ENCODE peak calls at places on chromosomes 12 and 14, in five cellular contexts. T is germinal center; F is activated effector memory CD4-positive, alpha-beta T cell treated with anti-CD3 and anti-CD28 coated beads, Interleukin-2, amount 50 U/mL, for 16 hours; D is COR-L47; X is NCI-H1417. L is an unnamed sample.

GRCh38 chr14:99268776-99269510 is 3.1 kb downstream of the BCL11B start:
- DNase-seq in T (no peak), F (peak; percentile 69), D (no peak), X (peak; percentile 50), L (no peak)

GRCh38 chr14:74905595-74906142 is 17.4 kb downstream of the RPS6KL1 start:
- DNase-seq in T (peak; percentile 83), F (peak; percentile 93), D (peak; percentile 34), X (peak; percentile 42), L (no peak)

GRCh38 chr12:57781241-57781640 is 1.3 kb upstream of the TSFM start:
- DNase-seq in T (no peak), F (no peak), D (no peak), X (no peak), L (no peak)

GRCh38 chr14:54253195-54253947 is 143.4 kb upstream of the CDKN3 start:
- DNase-seq in T (no peak), F (no peak), D (no peak), X (no peak), L (no peak)

GRCh38 chr14:76877871-76878270 is 51.7 kb downstream of the LRRC74A start:
- DNase-seq in T (no peak), F (no peak), D (no peak), X (no peak), L (no peak)

GRCh38 chr12:119780786-119781434 is 96.2 kb downstream of the CIT start:
- DNase-seq in T (no peak), F (no peak), D (peak; percentile 5), X (no peak), L (no peak)

GRCh38 chr12:12070674-12071661 is at the start of gene BCL2L14:
- DNase-seq in T (no peak), F (peak; percentile 70), D (no peak), X (no peak), L (no peak)

GRCh38 chr12:121144416-121144914 is 11.8 kb downstream of the P2RX7 start:
- DNase-seq in T (no peak), F (no peak), D (no peak), X (no peak), L (no peak)

GRCh38 chr14:20583908-20584307 is 3.9 kb downstream of the RNASE11 start:
- DNase-seq in T (no peak), F (no peak), D (no peak), X (no peak), L (no peak)

GRCh38 chr12:74418573-74418972 is 119.1 kb upstream of the ATXN7L3B start:
- DNase-seq in T (no peak), F (no peak), D (no peak), X (no peak), L (no peak)

GRCh38 chr14:30223385-30223785 is 295.7 kb upstream of the PRKD1 start:
- DNase-seq in T (no peak), F (no peak), D (peak; percentile 63), X (peak; percentile 32), L (no peak)

GRCh38 chr12:131425468-131425867 is 285.4 kb upstream of the SFSWAP start:
- DNase-seq in T (no peak), F (peak; percentile 12), D (no peak), X (no peak), L (no peak)

GRCh38 chr12:16880864-16881285 is 274.9 kb upstream of the LMO3 start:
- DNase-seq in T (no peak), F (no peak), D (peak; percentile 75), X (peak; percentile 91), L (no peak)

GRCh38 chr14:93263416-93263815 is 56.4 kb downstream of the UBR7 start:
- DNase-seq in T (no peak), F (no peak), D (no peak), X (no peak), L (no peak)

GRCh38 chr12:46370380-46370734 is 2.2 kb downstream of the SLC38A2 start:
- DNase-seq in T (no peak), F (no peak), D (no peak), X (no peak), L (no peak)

GRCh38 chr12:65534105-65534841 is 255.8 kb downstream of the MSRB3 start:
- DNase-seq in T (no peak), F (no peak), D (no peak), X (no peak), L (no peak)

GRCh38 chr14:100083706-100084105 is 18.5 kb downstream of the EVL start:
- DNase-seq in T (no peak), F (no peak), D (no peak), X (no peak), L (no peak)

GRCh38 chr14:92040431-92041040 is 677 bp upstream of the TRIP11 start:
- DNase-seq in T (peak; percentile 31), F (no peak), D (peak; percentile 38), X (peak; percentile 58), L (no peak)

GRCh38 chr12:125583071-125583470 is 517.8 kb downstream of the AACS start:
- DNase-seq in T (no peak), F (no peak), D (no peak), X (no peak), L (no peak)

GRCh38 chr12:95004610-95005009 is 1.1 kb upstream of the NDUFA12 start:
- DNase-seq in T (no peak), F (no peak), D (no peak), X (no peak), L (no peak)

GRCh38 chr12:110780448-110780847 is 37.8 kb upstream of the PPP1CC start:
- DNase-seq in T (no peak), F (peak; percentile 81), D (no peak), X (no peak), L (no peak)

GRCh38 chr12:93126069-93126474 is 197.0 kb upstream of the EEA1 start:
- DNase-seq in T (no peak), F (no peak), D (no peak), X (no peak), L (no peak)

GRCh38 chr14:63890553-63890952 is 37.7 kb downstream of the SYNE2 start:
- DNase-seq in T (no peak), F (no peak), D (no peak), X (no peak), L (no peak)

GRCh38 chr12:125140918-125141573 is 75.8 kb downstream of the AACS start:
- DNase-seq in T (no peak), F (no peak), D (no peak), X (no peak), L (no peak)

GRCh38 chr12:126891789-126892188 is 1375.2 kb upstream of the TMEM132C start:
- DNase-seq in T (no peak), F (no peak), D (no peak), X (no peak), L (no peak)

GRCh38 chr12:115619889-115620288 is 657.6 kb downstream of the MED13L start:
- DNase-seq in T (no peak), F (no peak), D (no peak), X (no peak), L (no peak)

GRCh38 chr14:95418858-95419257 is 97.6 kb downstream of the SYNE3 start:
- DNase-seq in T (no peak), F (no peak), D (no peak), X (no peak), L (no peak)

GRCh38 chr12:125861299-125862281 is 796.4 kb downstream of the AACS start:
- DNase-seq in T (no peak), F (no peak), D (no peak), X (no peak), L (no peak)

GRCh38 chr12:78088391-78088832 is 257.7 kb downstream of the NAV3 start:
- DNase-seq in T (no peak), F (no peak), D (no peak), X (no peak), L (no peak)

GRCh38 chr12:24562761-24563392 is 386.0 kb downstream of the BCAT1 start:
- DNase-seq in T (peak; percentile 50), F (no peak), D (no peak), X (peak; percentile 68), L (no peak)

GRCh38 chr14:102885686-102886447 is 36.6 kb upstream of the AMN start:
- DNase-seq in T (no peak), F (no peak), D (no peak), X (no peak), L (no peak)

GRCh38 chr14:26448181-26448855 is 149.5 kb downstream of the NOVA1 start:
- DNase-seq in T (no peak), F (no peak), D (no peak), X (peak; percentile 51), L (no peak)

GRCh38 chr12:53499261-53500118 is at the start of gene MAP3K12:
- DNase-seq in T (peak; percentile 48), F (peak; percentile 88), D (peak; percentile 43), X (peak; percentile 76), L (no peak)

GRCh38 chr12:123916729-123917128 is 55.9 kb downstream of the CCDC92 start:
- DNase-seq in T (no peak), F (peak; percentile 84), D (no peak), X (no peak), L (no peak)

GRCh38 chr14:75428230-75429104 is 645 bp downstream of the JDP2 start:
- DNase-seq in T (peak; percentile 34), F (no peak), D (no peak), X (peak; percentile 57), L (peak; percentile 26)

GRCh38 chr12:123519151-123520001 is 14.1 kb downstream of the RILPL1 start:
- DNase-seq in T (no peak), F (no peak), D (no peak), X (no peak), L (no peak)

L was measured in CMK.